ENCODE peak calls at places on chromosomes 5 and 9, in five cellular contexts. U is bronchial epithelial cell, W is GM13977, H is left lung, V is fibroblast of villous mesenchyme. Z is an unnamed sample.

GRCh38 chr5:125835293-125836172 is 587.7 kb upstream of the GRAMD2B start:
- DNase-seq in U (peak), W (peak), H (no peak), V (peak), Z (peak)

GRCh38 chr9:112050544-112051475 is 124.3 kb downstream of the SUSD1 start:
- DNase-seq in U (peak), W (no peak), H (no peak), V (peak), Z (no peak)

GRCh38 chr9:97307500-97308163 is at the start of gene CCDC180:
- DNase-seq in U (no peak), W (no peak), H (no peak), V (peak), Z (no peak)

GRCh38 chr9:133189826-133190225 is 19.2 kb downstream of the OBP2B start:
- DNase-seq in U (no peak), W (no peak), H (no peak), V (no peak), Z (peak)

GRCh38 chr9:35195683-35196082 is 33.9 kb downstream of the UNC13B start:
- DNase-seq in U (no peak), W (no peak), H (no peak), V (peak), Z (no peak)

GRCh38 chr5:132251220-132251725 is 6.2 kb upstream of the PDLIM4 start:
- DNase-seq in U (no peak), W (no peak), H (no peak), V (no peak), Z (peak)

GRCh38 chr5:127442085-127442484 is 75.4 kb upstream of the PRRC1 start:
- DNase-seq in U (peak), W (peak), H (no peak), V (peak), Z (no peak)

GRCh38 chr5:16492398-16493175 is 27.0 kb upstream of the ZNF622 start:
- DNase-seq in U (peak), W (no peak), H (no peak), V (peak), Z (no peak)

GRCh38 chr5:99019812-99020697 is 91.2 kb upstream of the CHD1 start:
- DNase-seq in U (peak), W (no peak), H (no peak), V (peak), Z (no peak)

GRCh38 chr5:148776780-148777179 is 49.6 kb upstream of the ADRB2 start:
- DNase-seq in U (peak), W (no peak), H (no peak), V (no peak), Z (no peak)

GRCh38 chr9:95611354-95611753 is 94.6 kb upstream of the PTCH1 start:
- DNase-seq in U (no peak), W (no peak), H (no peak), V (no peak), Z (no peak)

GRCh38 chr9:120655005-120655622 is 59.2 kb downstream of the MEGF9 start:
- DNase-seq in U (peak), W (no peak), H (no peak), V (no peak), Z (no peak)

GRCh38 chr9:116112236-116112635 is 41.4 kb upstream of the PAPPA start:
- DNase-seq in U (peak), W (no peak), H (no peak), V (peak), Z (no peak)
- TF ChIP-seq CTCF in U (peak), W (no peak), H (no peak), V (peak), Z (no peak)

DNA sequence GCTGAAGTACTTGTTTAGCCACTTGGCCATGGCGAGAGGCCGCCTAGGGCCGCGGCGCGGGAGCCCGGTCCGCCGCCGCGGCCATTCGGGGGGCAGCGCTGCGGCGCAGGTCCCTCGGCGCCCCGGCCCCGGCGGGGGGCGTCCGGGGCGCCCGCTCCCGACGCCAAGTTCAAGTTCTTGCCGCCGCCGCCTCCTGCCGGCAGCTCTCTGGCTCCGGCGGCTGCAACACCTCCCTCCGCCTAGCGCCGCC is 486 bp downstream of the SHB start:
- DNase-seq in U (no peak), W (peak), H (no peak), V (peak), Z (no peak)
- TF ChIP-seq CTCF in U (peak), W (peak), H (no peak), V (peak), Z (peak)

GRCh38 chr5:163696270-163696887 is 191.0 kb downstream of the MAT2B start:
- DNase-seq in U (peak), W (peak), H (no peak), V (peak), Z (no peak)
- TF ChIP-seq CTCF in U (peak), W (peak), H (peak), V (peak), Z (peak)

DNA sequence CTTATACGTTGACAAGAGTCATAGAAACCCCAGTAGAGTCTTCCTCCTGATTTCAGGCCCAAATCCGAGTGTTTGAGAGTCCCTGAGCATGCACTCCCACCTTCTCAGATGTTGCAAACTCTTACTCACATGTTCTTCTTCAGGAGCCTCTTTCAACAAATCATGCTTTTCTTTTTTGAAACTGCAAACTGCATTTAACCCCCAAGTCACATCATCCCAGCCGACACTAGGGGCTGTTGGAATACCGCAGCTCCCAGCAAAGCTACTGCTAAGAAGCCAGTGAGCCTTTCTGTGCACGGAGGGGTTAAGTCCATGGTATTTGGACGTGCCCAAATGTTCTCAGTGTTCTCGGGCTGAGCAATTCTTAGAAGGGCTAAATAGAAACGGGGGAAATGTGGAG is 282.9 kb downstream of the NFIB start:
- DNase-seq in U (peak), W (no peak), H (no peak), V (peak), Z (no peak)
- TF ChIP-seq CTCF in U (no peak), W (no peak), H (no peak), V (peak), Z (no peak)

GRCh38 chr9:29717576-29717975 is 2144.3 kb upstream of the C9orf72 start:
- DNase-seq in U (no peak), W (no peak), H (no peak), V (no peak), Z (no peak)
- TF ChIP-seq CTCF in U (no peak), W (no peak), H (no peak), V (no peak), Z (no peak)

Z was measured in upper lobe of right lung.